ENCODE peak calls at places on chromosome 20, in six cellular contexts. I, A, E, F, C and B are unnamed samples.

GRCh38 chr20:45913105-45913504 is 1.1 kb upstream of the PLTP start:
- DNase-seq in C (no peak), E (no peak), I (no peak), A (no peak), F (no peak), B (peak)

GRCh38 chr20:34195355-34195754 is 45.9 kb upstream of the ASIP start:
- DNase-seq in E (no peak), F (no peak), I (no peak), C (no peak), A (no peak), B (no peak)

GRCh38 chr20:13671500-13672288 is 33.0 kb upstream of the TASP1 start:
- DNase-seq in F (no peak), E (no peak), I (no peak), A (no peak), C (no peak), B (peak)

GRCh38 chr20:33647603-33648395 is 14.3 kb upstream of the C20orf144 start:
- DNase-seq in F (no peak), A (no peak), I (no peak), C (no peak), E (no peak), B (peak)

GRCh38 chr20:48003021-48003420 is 217.7 kb upstream of the SULF2 start:
- DNase-seq in I (no peak), F (no peak), E (no peak), A (no peak), C (no peak), B (no peak)

GRCh38 chr20:6886065-6886729 is 118.7 kb downstream of the BMP2 start:
- DNase-seq in I (no peak), C (peak), E (no peak), A (no peak), F (no peak), B (no peak)

GRCh38 chr20:44727039-44727438 is 11.9 kb downstream of the CCN5 start:
- DNase-seq in A (no peak), F (no peak), I (no peak), C (no peak), E (no peak), B (no peak)

GRCh38 chr20:64037498-64038213 is 1.7 kb downstream of the C20orf204 start:
- DNase-seq in F (no peak), I (no peak), C (peak), E (no peak), A (no peak), B (no peak)

GRCh38 chr20:2991532-2991931 is 51.9 kb upstream of the GNRH2 start:
- DNase-seq in I (no peak), F (no peak), E (no peak), C (no peak), A (no peak), B (no peak)

GRCh38 chr20:10595985-10596384 is 77.8 kb downstream of the JAG1 start:
- DNase-seq in A (no peak), E (no peak), C (no peak), I (no peak), F (no peak), B (no peak)

GRCh38 chr20:35947907-35948306 is 6.4 kb downstream of the SCAND1 start:
- DNase-seq in I (no peak), F (no peak), E (no peak), A (no peak), C (no peak), B (peak)

GRCh38 chr20:23273776-23274175 is 76.8 kb upstream of the NXT1 start:
- DNase-seq in E (no peak), F (no peak), A (no peak), C (no peak), I (no peak), B (no peak)

GRCh38 chr20:13436530-13436929 is 202.2 kb downstream of the TASP1 start:
- DNase-seq in A (no peak), C (no peak), E (no peak), I (no peak), F (no peak), B (no peak)

GRCh38 chr20:10521068-10521834 is 86.1 kb downstream of the SLX4IP start:
- DNase-seq in C (no peak), F (no peak), E (no peak), A (peak), I (peak), B (peak)

DNA sequence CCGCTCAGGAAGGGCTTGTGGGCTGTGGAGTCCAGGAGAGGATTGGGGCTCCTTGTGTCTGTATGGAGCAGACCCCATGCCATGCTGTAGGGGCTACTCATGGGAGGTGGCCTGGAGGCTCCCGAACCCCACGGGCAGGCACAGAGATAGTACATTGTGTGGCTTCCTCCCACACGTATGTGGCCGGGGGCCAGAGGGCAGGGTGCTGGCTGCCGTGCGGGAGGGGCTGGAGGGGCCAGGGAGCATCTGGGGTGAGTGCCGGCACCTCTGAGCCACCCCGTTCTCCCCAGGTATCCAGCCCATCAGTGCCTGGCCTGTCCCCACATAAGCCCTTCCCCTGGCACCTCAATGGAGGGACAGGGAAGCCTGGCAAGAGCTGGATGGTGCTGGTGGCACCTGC is 7.6 kb downstream of the RBBP8NL start:
- DNase-seq in C (no peak), F (no peak), E (no peak), A (no peak), I (no peak), B (no peak)
- H3K14ac ChIP-seq in C (peak), F (no peak), E (no peak), A (peak), I (no peak), B (no peak)

GRCh38 chr20:52840041-52840440 is 132.1 kb upstream of the TSHZ2 start:
- DNase-seq in F (no peak), A (no peak), I (no peak), E (no peak), C (no peak), B (no peak)
- H3K14ac ChIP-seq in F (no peak), A (peak), I (no peak), E (no peak), C (no peak), B (no peak)

GRCh38 chr20:38358500-38358998 is 12.3 kb downstream of the LBP start:
- DNase-seq in A (no peak), F (no peak), E (no peak), I (no peak), C (no peak), B (no peak)

GRCh38 chr20:38357653-38358207 is 11.4 kb downstream of the LBP start:
- DNase-seq in I (no peak), F (peak), A (no peak), C (no peak), E (no peak), B (peak)

GRCh38 chr20:38353298-38353697 is 7.0 kb downstream of the LBP start:
- DNase-seq in I (no peak), C (no peak), A (no peak), F (no peak), E (no peak), B (peak)

GRCh38 chr20:38354227-38354626 is 7.9 kb downstream of the LBP start:
- DNase-seq in I (no peak), F (no peak), C (no peak), E (no peak), A (no peak), B (no peak)

GRCh38 chr20:38355161-38356012 is 9.1 kb downstream of the LBP start:
- DNase-seq in C (peak), F (no peak), A (no peak), E (no peak), I (no peak), B (no peak)
- H3K14ac ChIP-seq in C (no peak), F (no peak), A (peak), E (no peak), I (no peak), B (no peak)

GRCh38 chr20:58867211-58867610 is 14.7 kb downstream of the GNAS start:
- DNase-seq in E (no peak), C (no peak), F (no peak), I (no peak), A (no peak), B (no peak)

GRCh38 chr20:58870293-58871014 is 17.9 kb downstream of the GNAS start:
- DNase-seq in I (peak), E (no peak), A (peak), F (peak), C (peak), B (peak)

GRCh38 chr20:58868795-58869194 is 16.3 kb downstream of the GNAS start:
- DNase-seq in C (peak), F (peak), A (no peak), E (no peak), I (no peak), B (no peak)

GRCh38 chr20:58871533-58872102 is 19.1 kb downstream of the GNAS start:
- DNase-seq in C (no peak), F (no peak), A (no peak), E (no peak), I (no peak), B (no peak)

DNA sequence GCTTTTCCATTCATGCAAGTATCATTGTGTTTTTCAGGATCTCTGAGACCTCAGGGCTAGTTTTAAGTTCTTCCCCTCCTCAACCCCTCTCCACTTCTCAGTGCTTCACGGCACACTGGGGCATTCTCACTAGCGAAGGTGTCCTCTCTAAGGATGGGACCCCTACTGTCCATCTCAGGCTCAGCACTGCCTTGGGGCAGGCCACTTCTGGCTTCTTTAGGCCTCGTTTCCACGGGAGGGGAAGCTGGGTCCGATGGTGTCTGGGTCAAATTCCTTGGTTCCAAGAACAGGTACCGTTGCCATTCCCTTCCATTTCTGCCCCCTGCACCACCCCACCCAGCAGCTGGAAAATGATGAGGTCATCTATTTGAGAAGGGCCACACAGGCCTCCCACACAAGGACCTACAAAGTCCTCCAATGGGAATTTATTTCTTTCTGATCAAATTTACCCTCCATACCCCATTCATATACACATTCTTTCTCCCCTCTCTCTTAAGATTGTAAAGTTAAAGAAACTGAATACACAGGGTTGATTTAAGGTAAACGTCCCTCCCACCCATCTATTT is 17.2 kb downstream of the GNAS start:
- DNase-seq in F (no peak), A (no peak), I (no peak), E (no peak), C (no peak), B (no peak)
- H3K14ac ChIP-seq in F (no peak), A (no peak), I (no peak), E (no peak), C (no peak), B (no peak)

GRCh38 chr20:56592817-56593216 is 36.3 kb upstream of the TFAP2C start:
- DNase-seq in C (no peak), I (no peak), E (no peak), F (peak), A (no peak), B (no peak)

GRCh38 chr20:56592211-56592610 is 36.9 kb upstream of the TFAP2C start:
- DNase-seq in I (no peak), F (peak), C (no peak), E (no peak), A (no peak), B (no peak)

GRCh38 chr20:56590888-56591287 is 38.2 kb upstream of the TFAP2C start:
- DNase-seq in I (no peak), F (no peak), E (no peak), C (no peak), A (no peak), B (no peak)

GRCh38 chr20:56601166-56601565 is 27.9 kb upstream of the TFAP2C start:
- DNase-seq in F (no peak), I (no peak), C (no peak), A (no peak), E (no peak), B (no peak)

GRCh38 chr20:56595746-56596478 is 33.2 kb upstream of the TFAP2C start:
- DNase-seq in F (no peak), E (no peak), I (no peak), C (peak), A (no peak), B (no peak)
- H3K14ac ChIP-seq in F (no peak), E (no peak), I (no peak), C (no peak), A (no peak), B (no peak)

GRCh38 chr20:59365611-59366284 is 65.3 kb downstream of the EDN3 start:
- DNase-seq in C (no peak), E (no peak), A (no peak), F (no peak), I (no peak), B (no peak)
- H3K14ac ChIP-seq in C (no peak), E (no peak), A (no peak), F (no peak), I (no peak), B (no peak)

DNA sequence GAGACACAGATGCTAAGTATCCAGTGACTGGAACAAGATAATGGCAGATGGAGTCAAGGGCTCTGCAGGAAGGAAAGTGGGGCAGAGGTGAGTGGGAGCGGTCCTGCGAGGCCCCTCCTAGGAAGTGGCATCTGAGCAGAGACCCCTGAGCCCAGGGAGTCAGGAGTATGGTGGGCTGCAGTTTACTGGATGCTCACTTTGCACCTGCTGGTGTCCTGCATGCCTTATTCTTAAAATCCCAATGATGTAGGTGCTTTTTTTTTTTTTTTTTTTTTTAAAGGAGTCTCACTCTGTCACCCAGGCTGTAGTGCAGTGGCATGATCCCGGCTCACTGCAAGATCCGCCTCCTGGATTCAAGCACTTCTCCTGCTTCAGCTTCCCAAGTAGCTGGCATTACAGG is 5.6 kb downstream of the CEBPB start:
- DNase-seq in F (no peak), I (peak), E (no peak), C (no peak), A (no peak), B (no peak)
- H3K14ac ChIP-seq in F (no peak), I (no peak), E (no peak), C (no peak), A (no peak), B (no peak)